ENCODE peak calls at places on chromosomes 3 and 15, in four cellular contexts. D is OCI-LY7, A is prostate gland, M is ovary. Y is an unnamed sample.
A peak's percentile ranks its signal among the peaks of the same experiment; 100 is the strongest.

GRCh38 chr3:52704611-52705437 is 767 bp downstream of the GLT8D1 start:
- DNase-seq in D (peak; percentile 31), A (no peak), M (peak; percentile 53), Y (no peak)

GRCh38 chr3:160707187-160707789 is 30.3 kb downstream of the ARL14 start:
- DNase-seq in D (peak; percentile 58), A (peak; percentile 43), M (no peak), Y (no peak)

GRCh38 chr3:16604887-16605602 is at the start of gene DAZL:
- DNase-seq in D (no peak), A (no peak), M (no peak), Y (no peak)

GRCh38 chr15:23035964-23036566 is 3.3 kb downstream of the TUBGCP5 start:
- DNase-seq in D (peak; percentile 70), A (no peak), M (no peak), Y (peak; percentile 84)

GRCh38 chr3:110391640-110392395 is 679.8 kb upstream of the NECTIN3 start:
- DNase-seq in D (no peak), A (no peak), M (no peak), Y (no peak)

GRCh38 chr3:12351145-12351544 is 62.3 kb downstream of the PPARG start:
- DNase-seq in D (no peak), A (no peak), M (no peak), Y (no peak)

GRCh38 chr3:190722181-190722905 is 140.2 kb downstream of the GMNC start:
- DNase-seq in D (no peak), A (no peak), M (no peak), Y (no peak)

GRCh38 chr3:96977671-96978070 is 163.3 kb downstream of the EPHA6 start:
- DNase-seq in D (no peak), A (no peak), M (no peak), Y (no peak)

GRCh38 chr3:102791641-102792589 is 357.1 kb downstream of the ZPLD1 start:
- DNase-seq in D (no peak), A (no peak), M (no peak), Y (no peak)

GRCh38 chr3:53222183-53222901 is 33.5 kb downstream of the TKT start:
- DNase-seq in D (no peak), A (no peak), M (peak; percentile 17), Y (no peak)

GRCh38 chr3:141860766-141861513 is 15.5 kb upstream of the ATP1B3 start:
- DNase-seq in D (no peak), A (no peak), M (no peak), Y (no peak)

GRCh38 chr15:30921781-30922371 is 18.2 kb downstream of the FAN1 start:
- DNase-seq in D (no peak), A (no peak), M (no peak), Y (no peak)

GRCh38 chr3:8420613-8421012 is 81.0 kb upstream of the LMCD1 start:
- DNase-seq in D (no peak), A (no peak), M (no peak), Y (no peak)

GRCh38 chr3:15768421-15769255 is 29.1 kb downstream of the ANKRD28 start:
- DNase-seq in D (no peak), A (no peak), M (no peak), Y (no peak)

GRCh38 chr15:82647045-82647834 is at the start of gene CPEB1:
- DNase-seq in D (no peak), A (no peak), M (peak; percentile 86), Y (no peak)

GRCh38 chr15:82650046-82650670 is 3.0 kb upstream of the CPEB1 start:
- DNase-seq in D (no peak), A (no peak), M (no peak), Y (no peak)

GRCh38 chr15:82649226-82649999 is 2.2 kb upstream of the CPEB1 start:
- DNase-seq in D (no peak), A (no peak), M (no peak), Y (no peak)

GRCh38 chr15:82647835-82648256 is 683 bp upstream of the CPEB1 start:
- DNase-seq in D (no peak), A (no peak), M (no peak), Y (no peak)

GRCh38 chr15:82648257-82649103 is 1.3 kb upstream of the CPEB1 start:
- DNase-seq in D (no peak), A (no peak), M (peak; percentile 45), Y (no peak)
- TF ChIP-seq CTCF in D (no peak), A (no peak), M (no peak), Y (no peak)

DNA sequence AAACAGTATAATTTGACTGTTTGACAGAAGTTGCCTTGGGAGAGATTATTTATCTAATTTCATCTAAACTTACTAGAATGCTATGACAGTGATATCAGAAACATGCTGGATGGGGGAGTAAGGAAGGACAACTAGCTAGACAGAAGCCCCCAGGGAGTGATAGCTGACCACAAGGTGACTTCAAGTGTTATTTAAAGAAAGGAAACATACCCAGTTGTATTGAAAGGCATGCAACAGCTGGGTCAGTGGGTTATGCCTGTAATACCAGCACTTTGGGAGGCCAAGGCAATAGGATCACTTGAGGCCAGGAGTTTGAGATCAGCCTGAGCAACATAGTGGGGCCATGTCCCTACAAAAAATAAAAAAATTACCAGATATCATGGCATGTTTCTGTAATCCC is 69.6 kb downstream of the SLC49A4 start:
- DNase-seq in D (no peak), A (no peak), M (no peak), Y (no peak)
- TF ChIP-seq CTCF in D (no peak), A (no peak), M (no peak), Y (no peak)

GRCh38 chr15:75030424-75030823 is 7.0 kb downstream of the PPCDC start:
- DNase-seq in D (no peak), A (no peak), M (no peak), Y (no peak)
- TF ChIP-seq CTCF in D (no peak), A (no peak), M (no peak), Y (no peak)

GRCh38 chr15:77824361-77824985 is 191.8 kb upstream of the LINGO1 start:
- DNase-seq in D (no peak), A (no peak), M (no peak), Y (no peak)
- TF ChIP-seq CTCF in D (no peak), A (no peak), M (no peak), Y (no peak)

DNA sequence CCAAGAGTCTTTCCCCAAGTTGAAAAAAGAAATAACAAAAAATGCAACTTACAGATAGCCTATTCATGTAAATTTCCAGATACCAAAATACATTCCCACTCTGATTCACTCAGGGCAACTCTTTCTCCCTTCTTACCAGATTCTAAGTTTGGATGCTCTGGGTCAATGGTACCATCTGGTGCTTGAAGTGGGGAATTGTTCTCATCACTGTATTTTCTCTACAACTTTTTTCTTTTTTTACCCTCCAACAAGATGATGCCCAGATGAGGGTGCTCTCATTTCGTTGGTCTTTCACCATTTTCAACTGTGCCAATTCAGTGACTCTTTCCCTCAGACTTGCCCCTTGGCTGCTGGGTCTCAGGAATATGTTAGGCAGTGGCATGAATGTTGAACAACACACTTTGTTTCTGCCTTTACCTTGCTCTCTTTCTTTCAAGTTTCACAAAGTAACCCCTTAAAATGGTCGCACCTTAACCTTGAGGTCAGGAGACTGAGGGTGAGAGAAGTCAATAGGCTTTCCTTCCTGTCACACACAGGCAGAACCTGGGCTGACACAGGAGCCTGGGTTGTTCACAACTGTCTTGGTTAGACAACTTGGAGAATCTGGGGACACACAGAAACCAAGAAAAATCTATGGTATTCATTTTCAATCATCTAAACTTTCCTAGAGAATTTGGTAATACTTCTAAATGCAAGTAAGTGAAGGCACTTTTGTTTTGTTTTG is 330.7 kb upstream of the SLCO3A1 start:
- DNase-seq in D (no peak), A (no peak), M (no peak), Y (no peak)
- TF ChIP-seq CTCF in D (no peak), A (no peak), M (no peak), Y (peak; percentile 44)

DNA sequence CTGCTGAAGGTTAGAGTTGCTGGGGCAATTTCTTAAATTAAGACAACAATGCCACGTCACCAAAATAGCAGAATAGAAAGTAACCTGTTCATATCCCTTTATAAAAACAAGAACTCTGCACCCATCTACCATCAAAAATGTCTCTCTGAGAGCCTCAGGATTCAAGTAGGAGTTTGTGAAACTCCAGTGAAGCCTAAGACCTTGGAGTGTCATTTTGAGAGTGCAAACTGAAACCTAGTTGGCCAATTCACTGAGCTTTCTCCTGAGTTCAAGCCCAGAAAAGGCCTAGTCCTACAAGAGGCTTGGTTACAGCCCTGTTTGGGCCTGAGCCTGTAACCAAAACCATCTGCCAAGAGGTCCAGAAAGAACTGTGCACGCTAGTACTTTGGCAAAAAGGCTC is 335.1 kb downstream of the EFHB start:
- DNase-seq in D (no peak), A (no peak), M (no peak), Y (no peak)
- TF ChIP-seq CTCF in D (no peak), A (no peak), M (no peak), Y (no peak)